ENCODE peak calls at places on chromosomes 3 and 15, in seven cellular contexts. Z is GM23248; A is activated CD4-positive, alpha-beta memory T cell treated with anti-CD3 and anti-CD28 coated beads for 36 hours; N is activated T-helper 1 cell treated with anti-CD3 and anti-CD28 coated beads, Interleukin-2, amount 50 U/mL, for 16 hours; F is activated effector memory CD4-positive, alpha-beta T cell treated with Interleukin-2 at 50 U/mL for 16 hours; G is H7; E is sigmoid colon. U is an unnamed sample.

GRCh38 chr3:9750556-9751411 is 1.0 kb downstream of the OGG1 start:
- DNase-seq in G (no peak), F (no peak), N (no peak), A (peak), E (no peak), Z (peak), U (no peak)

GRCh38 chr3:62873672-62874397 is 1.4 kb downstream of the CADPS start:
- DNase-seq in E (no peak), G (peak), A (no peak), Z (peak), F (no peak), N (no peak), U (no peak)

GRCh38 chr15:52013151-52013791 is 5.7 kb upstream of the MAPK6 start:
- DNase-seq in E (no peak), F (no peak), G (no peak), A (no peak), N (no peak), Z (peak), U (no peak)

GRCh38 chr15:63599401-63600000 is 2.3 kb downstream of the FBXL22 start:
- DNase-seq in E (peak), F (no peak), G (peak), N (peak), A (peak), Z (peak), U (peak)

GRCh38 chr15:50824507-50824906 is 59.0 kb upstream of the SPPL2A start:
- DNase-seq in G (no peak), A (no peak), E (no peak), Z (no peak), N (no peak), F (no peak), U (no peak)

GRCh38 chr3:58206406-58207011 is 4.3 kb downstream of the DNASE1L3 start:
- DNase-seq in G (no peak), F (no peak), N (no peak), A (peak), Z (peak), E (no peak), U (peak)

GRCh38 chr3:107366766-107367165 is 10.5 kb upstream of the CCDC54 start:
- DNase-seq in E (no peak), F (no peak), A (no peak), G (peak), N (no peak), Z (no peak), U (no peak)

GRCh38 chr3:194129581-194130133 is 6.3 kb upstream of the HES1 start:
- DNase-seq in N (no peak), E (peak), F (no peak), Z (peak), G (peak), A (no peak), U (no peak)